ENCODE peak calls at places on chromosomes 5 and 9, in seven cellular contexts. One of them, this sample, is unnamed.

GRCh38 chr5:160161626-160162025 is 42.4 kb upstream of the PWWP2A start:
- DNase-seq in EL: no peak
- DNase-seq in cardiac muscle cell: no peak
- DNase-seq in cardiac fibroblast: no peak
- DNase-seq in A172: no peak
- DNase-seq in NCI-H1436: no peak
- DNase-seq in stomach: peak; percentile 63
- DNase-seq in this sample: no peak

GRCh38 chr5:37757980-37758582 is 81.8 kb downstream of the GDNF start:
- DNase-seq in EL: peak; percentile 13
- DNase-seq in cardiac muscle cell: no peak
- DNase-seq in cardiac fibroblast: no peak
- DNase-seq in A172: no peak
- DNase-seq in NCI-H1436: no peak
- DNase-seq in stomach: no peak
- DNase-seq in this sample: no peak

GRCh38 chr5:115577741-115578140 is 24.5 kb downstream of the TICAM2 start:
- DNase-seq in EL: no peak
- DNase-seq in cardiac muscle cell: no peak
- DNase-seq in cardiac fibroblast: no peak
- DNase-seq in A172: no peak
- DNase-seq in NCI-H1436: no peak
- DNase-seq in stomach: no peak
- DNase-seq in this sample: no peak

GRCh38 chr9:109857337-109857736 is 77.3 kb downstream of the PALM2AKAP2 start:
- DNase-seq in EL: no peak
- DNase-seq in cardiac muscle cell: no peak
- DNase-seq in cardiac fibroblast: no peak
- DNase-seq in A172: no peak
- DNase-seq in NCI-H1436: no peak
- DNase-seq in stomach: no peak
- DNase-seq in this sample: no peak

GRCh38 chr5:13957032-13957645 is 12.7 kb upstream of the DNAH5 start:
- DNase-seq in EL: peak; percentile 60
- DNase-seq in cardiac muscle cell: peak; percentile 76
- DNase-seq in cardiac fibroblast: peak; percentile 61
- DNase-seq in A172: peak; percentile 75
- DNase-seq in NCI-H1436: peak; percentile 22
- DNase-seq in stomach: no peak
- DNase-seq in this sample: peak; percentile 53

GRCh38 chr5:41406944-41407343 is 103.5 kb downstream of the PLCXD3 start:
- DNase-seq in EL: no peak
- DNase-seq in cardiac muscle cell: no peak
- DNase-seq in cardiac fibroblast: no peak
- DNase-seq in A172: no peak
- DNase-seq in NCI-H1436: no peak
- DNase-seq in stomach: no peak
- DNase-seq in this sample: no peak

GRCh38 chr9:133919253-133920115 is 72.6 kb downstream of the VAV2 start:
- DNase-seq in EL: no peak
- DNase-seq in cardiac muscle cell: no peak
- DNase-seq in cardiac fibroblast: peak; percentile 60
- DNase-seq in A172: no peak
- DNase-seq in NCI-H1436: no peak
- DNase-seq in stomach: no peak
- DNase-seq in this sample: no peak

GRCh38 chr5:174311531-174312269 is 266.2 kb downstream of the NSG2 start:
- DNase-seq in EL: peak; percentile 56
- DNase-seq in cardiac muscle cell: peak; percentile 83
- DNase-seq in cardiac fibroblast: peak; percentile 71
- DNase-seq in A172: peak; percentile 44
- DNase-seq in NCI-H1436: peak; percentile 38
- DNase-seq in stomach: peak; percentile 72
- DNase-seq in this sample: peak; percentile 90

GRCh38 chr5:150172147-150172546 is 5.6 kb downstream of the CDX1 start:
- DNase-seq in EL: peak; percentile 39
- DNase-seq in cardiac muscle cell: no peak
- DNase-seq in cardiac fibroblast: peak; percentile 79
- DNase-seq in A172: no peak
- DNase-seq in NCI-H1436: no peak
- DNase-seq in stomach: no peak
- DNase-seq in this sample: no peak

GRCh38 chr5:8981496-8981895 is 564.4 kb downstream of the SEMA5A start:
- DNase-seq in EL: peak; percentile 29
- DNase-seq in cardiac muscle cell: no peak
- DNase-seq in cardiac fibroblast: peak; percentile 34
- DNase-seq in A172: peak; percentile 29
- DNase-seq in NCI-H1436: no peak
- DNase-seq in stomach: no peak
- DNase-seq in this sample: no peak

GRCh38 chr9:133492061-133493021 is 13.4 kb upstream of the SLC2A6 start:
- DNase-seq in EL: no peak
- DNase-seq in cardiac muscle cell: no peak
- DNase-seq in cardiac fibroblast: no peak
- DNase-seq in A172: peak; percentile 39
- DNase-seq in NCI-H1436: no peak
- DNase-seq in stomach: no peak
- DNase-seq in this sample: no peak

GRCh38 chr5:4906821-4907220 is 233.3 kb upstream of the ADAMTS16 start:
- DNase-seq in EL: no peak
- DNase-seq in cardiac muscle cell: no peak
- DNase-seq in cardiac fibroblast: no peak
- DNase-seq in A172: no peak
- DNase-seq in NCI-H1436: no peak
- DNase-seq in stomach: no peak
- DNase-seq in this sample: no peak

GRCh38 chr5:27472000-27472763 is 433.8 kb upstream of the CDH9 start:
- DNase-seq in EL: peak; percentile 8
- DNase-seq in cardiac muscle cell: peak; percentile 82
- DNase-seq in cardiac fibroblast: peak; percentile 26
- DNase-seq in A172: peak; percentile 52
- DNase-seq in NCI-H1436: peak; percentile 10
- DNase-seq in stomach: no peak
- DNase-seq in this sample: peak; percentile 85

GRCh38 chr5:76682395-76682794 is 33.5 kb upstream of the F2R start:
- DNase-seq in EL: peak; percentile 11
- DNase-seq in cardiac muscle cell: no peak
- DNase-seq in cardiac fibroblast: no peak
- DNase-seq in A172: no peak
- DNase-seq in NCI-H1436: no peak
- DNase-seq in stomach: no peak
- DNase-seq in this sample: no peak

GRCh38 chr9:7298123-7298522 is 501.5 kb downstream of the DMAC1 start:
- DNase-seq in EL: no peak
- DNase-seq in cardiac muscle cell: no peak
- DNase-seq in cardiac fibroblast: peak; percentile 15
- DNase-seq in A172: no peak
- DNase-seq in NCI-H1436: no peak
- DNase-seq in stomach: no peak
- DNase-seq in this sample: no peak

GRCh38 chr9:18274693-18275092 is 199.3 kb upstream of the ADAMTSL1 start:
- DNase-seq in EL: no peak
- DNase-seq in cardiac muscle cell: no peak
- DNase-seq in cardiac fibroblast: peak; percentile 86
- DNase-seq in A172: no peak
- DNase-seq in NCI-H1436: no peak
- DNase-seq in stomach: no peak
- DNase-seq in this sample: no peak

GRCh38 chr9:131025953-131026858 is 17.2 kb downstream of the LAMC3 start:
- DNase-seq in EL: no peak
- DNase-seq in cardiac muscle cell: no peak
- DNase-seq in cardiac fibroblast: no peak
- DNase-seq in A172: no peak
- DNase-seq in NCI-H1436: no peak
- DNase-seq in stomach: no peak
- DNase-seq in this sample: no peak

GRCh38 chr5:13477118-13477737 is 467.3 kb downstream of the DNAH5 start:
- DNase-seq in EL: peak; percentile 70
- DNase-seq in cardiac muscle cell: no peak
- DNase-seq in cardiac fibroblast: no peak
- DNase-seq in A172: peak; percentile 90
- DNase-seq in NCI-H1436: no peak
- DNase-seq in stomach: no peak
- DNase-seq in this sample: no peak

GRCh38 chr5:43066231-43066798 is 26.2 kb upstream of the ANXA2R start:
- DNase-seq in EL: peak; percentile 68
- DNase-seq in cardiac muscle cell: peak; percentile 85
- DNase-seq in cardiac fibroblast: peak; percentile 76
- DNase-seq in A172: no peak
- DNase-seq in NCI-H1436: peak; percentile 43
- DNase-seq in stomach: peak; percentile 82
- DNase-seq in this sample: peak; percentile 80

GRCh38 chr5:95631991-95632675 is 12.2 kb downstream of the GPR150 start:
- DNase-seq in EL: peak; percentile 75
- DNase-seq in cardiac muscle cell: no peak
- DNase-seq in cardiac fibroblast: peak; percentile 54
- DNase-seq in A172: peak; percentile 77
- DNase-seq in NCI-H1436: no peak
- DNase-seq in stomach: no peak
- DNase-seq in this sample: no peak

GRCh38 chr5:139849942-139850341 is 54.3 kb downstream of the PSD2 start:
- DNase-seq in EL: no peak
- DNase-seq in cardiac muscle cell: no peak
- DNase-seq in cardiac fibroblast: no peak
- DNase-seq in A172: no peak
- DNase-seq in NCI-H1436: no peak
- DNase-seq in stomach: no peak
- DNase-seq in this sample: no peak

GRCh38 chr5:18281947-18282557 is 647.8 kb downstream of the TAF11L14 start:
- DNase-seq in EL: peak; percentile 29
- DNase-seq in cardiac muscle cell: peak; percentile 30
- DNase-seq in cardiac fibroblast: peak; percentile 71
- DNase-seq in A172: peak; percentile 69
- DNase-seq in NCI-H1436: peak; percentile 28
- DNase-seq in stomach: no peak
- DNase-seq in this sample: no peak

GRCh38 chr5:6914336-6914735 is 201.1 kb downstream of the TENT4A start:
- DNase-seq in EL: no peak
- DNase-seq in cardiac muscle cell: no peak
- DNase-seq in cardiac fibroblast: no peak
- DNase-seq in A172: no peak
- DNase-seq in NCI-H1436: no peak
- DNase-seq in stomach: no peak
- DNase-seq in this sample: no peak